ENCODE peak calls at places on chromosomes 13 and 19, in nine cellular contexts. D is mucosa of gallbladder; I is C1 segment of cervical spinal cord; W is stimulated activated CD4-positive, alpha-beta T cell treated with anti-CD3 and anti-CD28 coated beads, TNF-alpha, amount 100 ng/mL, for 48 hours; J is mesendoderm; F is nucleus accumbens; A is amniotic epithelial cell; X is HS-5; Y is activated CD8-positive, alpha-beta T cell treated with anti-CD3 and anti-CD28 coated beads, Interleukin-2, amount 10 ng/mL, durations not matched to agents 7 days and 5 days. S is an unnamed sample.

GRCh38 chr19:934865-935422 is 9.1 kb downstream of the ARID3A start:
- DNase-seq in I (no peak), X (no peak), D (peak), F (peak), A (peak), Y (no peak), W (no peak), J (no peak), S (peak)

GRCh38 chr13:70375718-70376117 is 267.5 kb upstream of the KLHL1 start:
- DNase-seq in X (no peak), A (no peak), I (no peak), D (no peak), F (no peak), J (no peak), Y (no peak), W (no peak), S (no peak)

GRCh38 chr19:29528946-29529645 is 3.3 kb downstream of the VSTM2B start:
- DNase-seq in D (no peak), F (no peak), A (no peak), W (no peak), X (no peak), Y (no peak), I (no peak), J (peak), S (no peak)

GRCh38 chr13:31797154-31797775 is 57.9 kb downstream of the RXFP2 start:
- DNase-seq in W (no peak), X (no peak), Y (no peak), I (no peak), J (peak), A (peak), D (no peak), F (no peak), S (no peak)

GRCh38 chr13:99151516-99151915 is 49.1 kb upstream of the UBAC2 start:
- DNase-seq in F (no peak), W (no peak), I (no peak), Y (no peak), A (peak), D (no peak), X (peak), J (no peak), S (no peak)

GRCh38 chr13:97369269-97369893 is 64.6 kb upstream of the RAP2A start:
- DNase-seq in F (no peak), Y (no peak), A (no peak), X (no peak), J (no peak), I (no peak), D (no peak), W (no peak), S (no peak)

GRCh38 chr19:7968796-7969559 is 25.5 kb upstream of the TIMM44 start:
- DNase-seq in A (no peak), F (no peak), X (no peak), I (no peak), Y (no peak), W (no peak), J (no peak), D (no peak), S (no peak)

GRCh38 chr13:68099616-68100015 is 869.5 kb upstream of the PCDH9 start:
- DNase-seq in J (peak), W (no peak), Y (no peak), I (no peak), D (no peak), X (peak), A (peak), F (no peak), S (no peak)

GRCh38 chr19:57648336-57649003 is 15.5 kb downstream of the ZNF211 start:
- DNase-seq in X (no peak), W (no peak), J (no peak), F (no peak), D (no peak), I (no peak), A (no peak), Y (no peak), S (no peak)

GRCh38 chr19:275000-275399 is 16.2 kb downstream of the PLPP2 start:
- DNase-seq in D (no peak), J (no peak), Y (no peak), A (no peak), W (no peak), F (no peak), X (no peak), I (no peak), S (no peak)

GRCh38 chr13:26425439-26426358 is 131.8 kb upstream of the WASF3 start:
- DNase-seq in D (no peak), W (no peak), J (no peak), I (no peak), F (no peak), A (no peak), Y (no peak), X (no peak), S (no peak)

GRCh38 chr13:99656092-99656745 is 154.9 kb downstream of the TM9SF2 start:
- DNase-seq in A (peak), Y (peak), X (no peak), J (peak), D (peak), I (no peak), F (peak), W (peak), S (peak)

GRCh38 chr13:34942732-34943674 is 933 bp downstream of the NBEA start:
- DNase-seq in X (no peak), D (peak), A (no peak), I (no peak), Y (peak), W (no peak), J (peak), F (peak), S (peak)

GRCh38 chr13:52707375-52707774 is 32.2 kb downstream of the CNMD start:
- DNase-seq in A (no peak), X (no peak), J (peak), W (no peak), Y (no peak), F (no peak), I (no peak), D (no peak), S (no peak)

GRCh38 chr13:39929583-39929982 is 274.1 kb downstream of the COG6 start:
- DNase-seq in F (no peak), X (no peak), J (no peak), D (no peak), I (no peak), W (no peak), Y (no peak), A (no peak), S (no peak)

GRCh38 chr19:9989504-9989903 is 20.8 kb downstream of the COL5A3 start:
- DNase-seq in X (no peak), A (no peak), D (no peak), Y (no peak), W (no peak), I (no peak), F (no peak), J (no peak), S (no peak)